ENCODE peak calls at places on chromosome 4, in seven cellular contexts. S, H, D, O, Y, B and X are unnamed samples.

GRCh38 chr4:183634086-183634485 is 24.9 kb downstream of the RWDD4 start:
- DNase-seq in S (no peak), H (no peak), D (no peak), O (no peak), Y (no peak), B (peak), X (no peak)

GRCh38 chr4:56464581-56464980 is 2.8 kb upstream of the SRP72 start:
- DNase-seq in S (no peak), H (no peak), D (no peak), O (no peak), Y (no peak), B (no peak), X (no peak)

GRCh38 chr4:109816082-109816442 is 500 bp downstream of the GAR1 start:
- DNase-seq in S (no peak), H (no peak), D (no peak), O (peak), Y (no peak), B (no peak), X (no peak)

GRCh38 chr4:143711543-143712159 is 11.2 kb upstream of the FREM3 start:
- DNase-seq in S (no peak), H (no peak), D (no peak), O (no peak), Y (no peak), B (no peak), X (no peak)

GRCh38 chr4:47786958-47787370 is 50.9 kb downstream of the CORIN start:
- DNase-seq in S (no peak), H (no peak), D (no peak), O (no peak), Y (no peak), B (no peak), X (no peak)

GRCh38 chr4:15702941-15703403 is at the start of gene BST1:
- DNase-seq in S (peak), H (peak), D (peak), O (peak), Y (peak), B (peak), X (peak)

GRCh38 chr4:173382349-173382748 is 11.6 kb downstream of the SAP30 start:
- DNase-seq in S (no peak), H (no peak), D (no peak), O (no peak), Y (no peak), B (no peak), X (no peak)

GRCh38 chr4:47373174-47373573 is 90.3 kb downstream of the COMMD8 start:
- DNase-seq in S (no peak), H (no peak), D (no peak), O (no peak), Y (no peak), B (no peak), X (no peak)

GRCh38 chr4:149443537-149443936 is 372.1 kb downstream of the IQCM start:
- DNase-seq in S (no peak), H (no peak), D (no peak), O (no peak), Y (no peak), B (no peak), X (no peak)

GRCh38 chr4:2071252-2071911 is 12.3 kb downstream of the NAT8L start:
- DNase-seq in S (peak), H (peak), D (no peak), O (no peak), Y (no peak), B (no peak), X (no peak)

GRCh38 chr4:176210579-176211296 is 15.4 kb upstream of the SPATA4 start:
- DNase-seq in S (no peak), H (no peak), D (no peak), O (no peak), Y (no peak), B (no peak), X (no peak)

GRCh38 chr4:75715105-75715799 is 9.1 kb upstream of the USO1 start:
- DNase-seq in S (no peak), H (no peak), D (no peak), O (no peak), Y (peak), B (no peak), X (peak)

GRCh38 chr4:184838249-184839074 is 12.7 kb upstream of the ACSL1 start:
- DNase-seq in S (no peak), H (no peak), D (no peak), O (peak), Y (peak), B (no peak), X (no peak)

GRCh38 chr4:158750379-158750778 is 18.4 kb upstream of the FNIP2 start:
- DNase-seq in S (no peak), H (no peak), D (no peak), O (no peak), Y (peak), B (no peak), X (peak)

GRCh38 chr4:94519925-94520789 is 68.4 kb downstream of the PDLIM5 start:
- DNase-seq in S (no peak), H (no peak), D (no peak), O (no peak), Y (no peak), B (no peak), X (no peak)

GRCh38 chr4:184265566-184266351 is 48.1 kb upstream of the ENPP6 start:
- DNase-seq in S (no peak), H (no peak), D (no peak), O (peak), Y (peak), B (no peak), X (peak)

GRCh38 chr4:179719766-179720470 is 2277.7 kb upstream of the AGA start:
- DNase-seq in S (no peak), H (no peak), D (no peak), O (no peak), Y (no peak), B (no peak), X (no peak)

GRCh38 chr4:185429660-185430059 is 3.9 kb upstream of the UFSP2 start:
- DNase-seq in S (no peak), H (no peak), D (no peak), O (no peak), Y (no peak), B (no peak), X (no peak)

GRCh38 chr4:87853108-87853507 is 20.3 kb downstream of the MEPE start:
- DNase-seq in S (no peak), H (no peak), D (no peak), O (peak), Y (peak), B (no peak), X (peak)

GRCh38 chr4:96675420-96675819 is 835.5 kb downstream of the PDHA2 start:
- DNase-seq in S (no peak), H (no peak), D (no peak), O (no peak), Y (no peak), B (no peak), X (no peak)

GRCh38 chr4:2261110-2261852 is 628 bp downstream of the MXD4 start:
- DNase-seq in S (peak), H (peak), D (peak), O (peak), Y (peak), B (peak), X (peak)

GRCh38 chr4:146255463-146255862 is 41.1 kb downstream of the REELD1 start:
- DNase-seq in S (no peak), H (no peak), D (no peak), O (no peak), Y (peak), B (no peak), X (peak)

GRCh38 chr4:140952709-140953108 is 180.6 kb downstream of the RNF150 start:
- DNase-seq in S (no peak), H (no peak), D (no peak), O (peak), Y (peak), B (no peak), X (peak)

GRCh38 chr4:68368566-68369473 is 18.9 kb upstream of the YTHDC1 start:
- DNase-seq in S (no peak), H (no peak), D (no peak), O (peak), Y (peak), B (no peak), X (peak)

GRCh38 chr4:8035371-8035780 is 95.7 kb upstream of the AFAP1 start:
- DNase-seq in S (no peak), H (no peak), D (no peak), O (peak), Y (peak), B (no peak), X (peak)
- TF ChIP-seq CTCF in S (no peak), H (no peak), D (no peak), O (no peak), Y (no peak), B (no peak), X (no peak)

DNA sequence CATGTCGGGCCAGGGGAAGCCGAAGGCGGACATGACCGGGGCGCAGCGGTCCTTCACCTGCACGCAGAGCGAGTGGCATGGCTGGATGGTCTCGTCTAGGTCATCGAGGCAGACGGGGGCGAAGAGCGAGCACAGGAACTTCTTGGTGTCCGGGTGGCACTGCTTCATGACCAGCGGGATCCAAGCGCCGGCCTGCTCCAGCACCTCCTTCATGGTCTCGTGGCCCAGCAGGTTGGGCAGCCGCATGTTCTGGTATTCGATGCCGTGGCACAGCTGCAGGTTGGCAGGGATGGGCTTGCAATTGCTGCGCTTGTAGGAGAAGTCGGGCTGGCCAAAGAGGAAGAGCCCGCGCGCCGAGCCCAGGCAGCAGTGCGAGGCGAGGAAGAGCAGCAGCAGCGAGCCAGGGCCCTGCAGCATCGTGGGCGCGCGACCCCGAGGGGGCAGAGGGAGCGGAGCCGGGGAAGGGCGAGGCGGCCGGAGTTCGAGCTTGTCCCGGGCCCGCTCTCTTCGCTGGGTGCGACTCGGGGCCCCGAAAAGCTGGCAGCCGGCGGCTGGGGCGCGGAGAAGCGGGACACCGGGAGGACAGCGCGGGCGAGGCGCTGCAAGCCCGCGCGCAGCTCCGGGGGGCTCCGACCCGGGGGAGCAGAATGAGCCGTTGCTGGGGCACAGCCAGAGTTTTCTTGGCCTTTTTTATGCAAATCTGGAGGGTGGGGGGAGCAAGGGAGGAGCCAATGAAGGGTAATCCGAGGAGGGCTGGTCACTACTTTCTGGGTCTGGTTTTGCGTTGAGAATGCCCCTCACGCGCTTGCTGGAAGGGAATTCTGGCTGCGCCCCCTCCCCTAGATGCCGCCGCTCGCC is at the start of gene SFRP2:
- DNase-seq in S (peak), H (peak), D (no peak), O (no peak), Y (no peak), B (no peak), X (no peak)
- H3K4me3 ChIP-seq in S (peak), H (peak), D (peak), O (no peak), Y (no peak), B (peak), X (peak)

GRCh38 chr4:3750334-3750733 is 15.9 kb upstream of the ADRA2C start:
- DNase-seq in S (no peak), H (no peak), D (no peak), O (no peak), Y (no peak), B (no peak), X (no peak)
- TF ChIP-seq CTCF in S (no peak), H (no peak), D (no peak), O (no peak), Y (no peak), B (no peak), X (no peak)

GRCh38 chr4:83234902-83235644 is 49.5 kb downstream of the COQ2 start:
- DNase-seq in S (no peak), H (no peak), D (no peak), O (peak), Y (no peak), B (no peak), X (no peak)
- H3K4me3 ChIP-seq in S (no peak), H (no peak), D (no peak), O (no peak), Y (no peak), B (no peak), X (no peak)

GRCh38 chr4:188783606-188784157 is 644.4 kb downstream of the TRIML1 start:
- DNase-seq in S (no peak), H (no peak), D (no peak), O (no peak), Y (no peak), B (no peak), X (peak)
- TF ChIP-seq CTCF in S (no peak), H (no peak), D (no peak), O (no peak), Y (no peak), B (no peak), X (no peak)

GRCh38 chr4:72243641-72244040 is 211.8 kb downstream of the NPFFR2 start:
- DNase-seq in S (no peak), H (no peak), D (no peak), O (peak), Y (no peak), B (no peak), X (no peak)
- H3K4me3 ChIP-seq in S (no peak), H (no peak), D (no peak), O (no peak), Y (no peak), B (no peak), X (no peak)